ENCODE peak calls at places on chromosomes 11 and 22, in five cellular contexts. Y, W, D, B and K are unnamed samples. For H3K9me3, the result is how much of the 10 kb centered on the place peaks cover.

GRCh38 chr11:104198576-104198975 is 34.6 kb upstream of the PDGFD start:
- DNase-seq in W (no peak), B (no peak), Y (no peak), D (no peak), K (no peak)

GRCh38 chr11:69200331-69201047 is 44.8 kb downstream of the SMIM38 start:
- DNase-seq in B (peak), D (no peak), Y (peak), W (no peak), K (no peak)

GRCh38 chr11:11975201-11976092 is 33.0 kb downstream of the DKK3 start:
- DNase-seq in Y (no peak), W (no peak), B (no peak), D (no peak), K (no peak)

GRCh38 chr11:112590778-112591177 is 330.1 kb upstream of the PLET1 start:
- DNase-seq in W (no peak), B (no peak), Y (no peak), D (no peak), K (no peak)

GRCh38 chr11:120210651-120211521 is at the start of gene OAF:
- DNase-seq in Y (peak), B (peak), W (peak), D (peak), K (peak)

GRCh38 chr11:20566591-20567434 is 32.6 kb upstream of the SLC6A5 start:
- DNase-seq in W (no peak), B (no peak), D (no peak), Y (no peak), K (no peak)

GRCh38 chr22:25487508-25487907 is 77.0 kb upstream of the GRK3 start:
- DNase-seq in W (no peak), Y (no peak), B (no peak), D (no peak), K (no peak)

GRCh38 chr11:129856036-129856435 is 39.3 kb downstream of the NFRKB start:
- DNase-seq in D (no peak), Y (no peak), W (no peak), B (no peak), K (no peak)

GRCh38 chr22:37571258-37571991 is 8.5 kb downstream of the LGALS2 start:
- DNase-seq in W (no peak), Y (no peak), D (no peak), B (no peak), K (no peak)

GRCh38 chr11:45518853-45519545 is 146.4 kb downstream of the CHST1 start:
- DNase-seq in B (no peak), D (no peak), Y (no peak), W (no peak), K (no peak)

GRCh38 chr11:116333193-116333592 is 439.6 kb downstream of the BUD13 start:
- DNase-seq in Y (no peak), B (no peak), D (no peak), W (no peak), K (no peak)

GRCh38 chr11:16153951-16154350 is 202.4 kb downstream of the SOX6 start:
- DNase-seq in D (no peak), B (no peak), W (no peak), Y (no peak), K (no peak)

GRCh38 chr11:7484645-7485044 is 661 bp upstream of the OLFML1 start:
- DNase-seq in D (no peak), W (no peak), B (no peak), Y (no peak), K (no peak)

GRCh38 chr22:40517631-40518030 is 118.9 kb downstream of the MRTFA start:
- DNase-seq in B (no peak), Y (no peak), D (no peak), W (no peak), K (no peak)

GRCh38 chr11:134074346-134074745 is 5.5 kb downstream of the JAM3 start:
- DNase-seq in D (no peak), B (no peak), Y (no peak), W (no peak), K (no peak)

DNA sequence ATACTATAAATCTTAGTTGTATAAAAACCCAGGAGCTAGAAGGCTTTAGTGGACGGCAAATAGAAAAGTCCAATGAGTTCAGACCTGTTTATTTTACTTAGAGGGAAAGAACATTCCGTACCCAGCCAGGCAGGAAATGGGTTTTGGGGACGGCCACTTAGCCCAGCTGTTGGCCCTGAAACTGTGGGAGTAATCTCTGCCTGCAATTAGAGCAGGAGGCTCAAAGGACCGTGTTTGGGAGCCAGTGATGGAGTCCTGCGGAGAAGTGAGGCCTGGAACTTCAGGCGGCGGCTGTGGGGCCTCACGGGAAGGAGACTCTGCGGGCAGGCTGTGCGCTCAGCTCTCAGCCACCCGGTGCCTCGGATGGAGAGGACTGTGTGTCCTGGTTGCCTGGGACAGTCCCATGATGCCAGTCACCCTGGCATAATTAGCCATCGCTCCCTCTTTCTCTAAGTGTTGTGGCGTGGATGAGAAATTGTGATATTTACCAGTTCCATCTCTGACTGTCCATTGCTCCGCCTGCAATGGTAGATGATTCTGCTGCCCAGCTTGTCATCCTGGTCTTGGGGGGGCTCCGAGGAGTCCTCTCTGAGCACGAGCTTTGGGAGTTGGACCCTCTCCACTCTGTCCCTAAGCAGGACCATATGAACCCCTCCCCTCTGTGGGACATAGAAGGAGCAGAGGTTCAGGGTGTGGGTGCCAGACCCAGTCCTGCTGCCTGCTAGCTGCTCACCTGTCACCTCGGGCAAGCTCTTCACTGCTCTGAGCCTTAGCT is 530.3 kb downstream of the TBC1D22A start:
- DNase-seq in W (no peak), Y (no peak), D (no peak), B (no peak), K (no peak)
- H3K9me3 ChIP-seq in W (under half), Y (under half), D (under half), B (under half), K (under half)

GRCh38 chr22:48475661-48476345 is 1351.9 kb downstream of the BRD1 start:
- DNase-seq in W (no peak), D (no peak), B (no peak), Y (no peak), K (no peak)

GRCh38 chr22:48477031-48477721 is 1350.5 kb downstream of the BRD1 start:
- DNase-seq in B (no peak), D (no peak), W (no peak), Y (peak), K (no peak)

GRCh38 chr22:48476599-48476998 is 1351.1 kb downstream of the BRD1 start:
- DNase-seq in B (no peak), W (no peak), Y (no peak), D (no peak), K (no peak)

GRCh38 chr22:48478529-48479265 is 1349.0 kb downstream of the BRD1 start:
- DNase-seq in Y (no peak), D (no peak), B (no peak), W (no peak), K (no peak)

DNA sequence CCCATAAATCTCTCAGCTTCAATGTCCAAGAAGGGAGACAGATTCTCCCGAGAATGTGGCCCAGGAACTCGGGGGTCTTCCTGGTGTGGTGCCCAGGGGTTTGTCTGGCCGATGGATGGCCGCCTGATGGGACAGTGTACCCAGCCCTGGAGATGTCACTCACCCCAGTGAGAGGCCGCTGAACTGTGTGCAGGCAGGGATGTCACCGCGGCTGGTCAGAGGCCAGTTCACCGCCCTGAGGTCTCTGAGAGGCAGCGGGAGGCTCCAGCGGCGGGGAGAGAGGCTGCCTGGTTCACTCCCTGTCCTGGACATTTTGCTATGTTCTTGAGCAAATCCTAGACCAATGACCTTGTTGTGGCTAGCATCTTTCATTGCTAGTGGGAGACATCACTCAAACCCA is 1349.5 kb downstream of the BRD1 start:
- DNase-seq in W (no peak), B (no peak), D (no peak), Y (no peak), K (no peak)
- H3K9me3 ChIP-seq in W (under half), B (under half), D (under half), Y (under half), K (under half)

DNA sequence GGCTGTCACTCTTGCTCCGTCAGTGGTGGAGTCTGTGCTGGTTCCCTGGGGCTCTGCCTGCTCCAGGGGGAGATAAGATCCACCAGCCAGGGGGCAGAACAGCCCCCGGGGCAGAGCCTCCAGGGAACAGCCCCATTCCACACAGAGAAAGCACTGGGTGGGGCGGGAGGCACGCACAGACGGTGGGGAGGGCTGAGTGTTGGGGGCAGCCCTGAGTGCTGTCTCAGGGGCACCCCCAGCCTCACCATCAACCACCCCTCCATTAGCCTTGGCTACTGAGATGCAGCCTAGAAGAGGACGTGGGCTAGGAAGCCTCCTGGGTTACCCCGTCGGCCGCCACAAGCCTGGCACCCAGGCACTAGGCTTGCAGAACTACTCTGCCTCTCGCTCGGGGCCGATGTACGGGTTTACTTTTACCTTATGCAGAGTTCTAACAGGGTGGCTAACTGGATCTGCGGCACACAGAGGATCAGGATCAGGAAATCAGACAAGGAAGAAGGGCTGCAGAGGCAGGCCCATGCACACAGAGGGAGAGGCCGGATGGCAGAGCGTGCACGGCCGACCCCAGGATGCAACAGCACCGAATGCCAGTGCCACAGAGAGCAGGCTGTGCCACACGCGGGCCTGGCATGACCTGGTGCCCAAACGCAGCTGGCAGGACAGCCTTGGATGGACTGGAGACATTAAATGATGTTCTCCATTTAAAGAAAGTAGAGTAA is 140.5 kb downstream of the CTTN start:
- DNase-seq in D (no peak), Y (no peak), B (no peak), W (no peak), K (no peak)
- H3K9me3 ChIP-seq in D (under half), Y (under half), B (under half), W (under half), K (under half)

GRCh38 chr11:70745451-70745850 is 347.1 kb downstream of the CTTN start:
- DNase-seq in Y (no peak), D (no peak), B (no peak), W (no peak), K (no peak)
- H3K9me3 ChIP-seq in Y (under half), D (under half), B (under half), W (under half), K (under half)

GRCh38 chr22:39055658-39056057 is 15.0 kb downstream of the APOBEC3F start:
- DNase-seq in B (no peak), D (no peak), Y (no peak), W (no peak), K (no peak)
- H3K9me3 ChIP-seq in B (under half), D (under half), Y (under half), W (under half), K (under half)

GRCh38 chr22:49052560-49052959 is 775.1 kb downstream of the BRD1 start:
- DNase-seq in W (no peak), D (no peak), Y (no peak), B (no peak), K (no peak)

GRCh38 chr22:49053574-49053973 is 774.1 kb downstream of the BRD1 start:
- DNase-seq in Y (no peak), W (no peak), D (no peak), B (no peak), K (no peak)

GRCh38 chr22:49049691-49050090 is 778.0 kb downstream of the BRD1 start:
- DNase-seq in B (no peak), W (no peak), D (no peak), Y (no peak), K (no peak)

GRCh38 chr22:49052023-49052538 is 775.6 kb downstream of the BRD1 start:
- DNase-seq in W (no peak), B (no peak), D (no peak), Y (peak), K (no peak)

GRCh38 chr22:49051491-49052022 is 776.1 kb downstream of the BRD1 start:
- DNase-seq in Y (no peak), B (no peak), D (no peak), W (no peak), K (no peak)
- H3K9me3 ChIP-seq in Y (under half), B (under half), D (under half), W (under half), K (under half)

DNA sequence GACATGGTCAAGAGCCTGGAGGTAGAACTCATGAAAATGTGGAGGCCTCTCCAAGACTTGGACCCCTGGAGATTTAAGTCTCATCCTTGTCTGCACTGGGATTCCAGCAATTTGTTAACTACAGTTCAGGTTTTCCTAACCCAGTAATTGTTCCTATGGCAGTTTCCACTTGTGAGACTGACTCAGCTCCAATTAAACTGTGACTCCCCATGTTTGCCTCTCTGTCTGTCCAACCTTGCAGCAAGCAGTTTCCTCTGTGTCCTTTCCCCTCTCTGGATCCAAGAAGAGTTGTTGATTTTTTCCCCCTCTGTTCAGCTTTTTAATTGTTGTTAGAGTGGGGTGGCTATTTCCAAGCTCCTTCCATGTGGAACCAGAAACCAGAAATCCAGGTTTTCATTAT is 16.2 kb upstream of the ARHGAP20 start:
- DNase-seq in Y (no peak), W (no peak), B (no peak), D (no peak), K (no peak)
- H3K9me3 ChIP-seq in Y (under half), W (under half), B (under half), D (under half), K (under half)

GRCh38 chr11:2931416-2931746 is 2.2 kb upstream of the PHLDA2 start:
- DNase-seq in W (no peak), D (no peak), B (no peak), Y (no peak), K (no peak)

GRCh38 chr11:2931771-2932738 is 2.8 kb upstream of the PHLDA2 start:
- DNase-seq in W (peak), B (no peak), D (no peak), Y (no peak), K (no peak)

GRCh38 chr11:2933376-2934056 is 4.3 kb upstream of the PHLDA2 start:
- DNase-seq in D (peak), Y (peak), B (no peak), W (peak), K (peak)

GRCh38 chr11:2934057-2934550 is 4.9 kb upstream of the PHLDA2 start:
- DNase-seq in B (no peak), D (no peak), Y (no peak), W (no peak), K (no peak)

GRCh38 chr11:2932850-2933251 is 3.6 kb upstream of the PHLDA2 start:
- DNase-seq in Y (no peak), W (peak), D (no peak), B (no peak), K (no peak)
- H3K9me3 ChIP-seq in Y (under half), W (under half), D (under half), B (under half), K (under half)

DNA sequence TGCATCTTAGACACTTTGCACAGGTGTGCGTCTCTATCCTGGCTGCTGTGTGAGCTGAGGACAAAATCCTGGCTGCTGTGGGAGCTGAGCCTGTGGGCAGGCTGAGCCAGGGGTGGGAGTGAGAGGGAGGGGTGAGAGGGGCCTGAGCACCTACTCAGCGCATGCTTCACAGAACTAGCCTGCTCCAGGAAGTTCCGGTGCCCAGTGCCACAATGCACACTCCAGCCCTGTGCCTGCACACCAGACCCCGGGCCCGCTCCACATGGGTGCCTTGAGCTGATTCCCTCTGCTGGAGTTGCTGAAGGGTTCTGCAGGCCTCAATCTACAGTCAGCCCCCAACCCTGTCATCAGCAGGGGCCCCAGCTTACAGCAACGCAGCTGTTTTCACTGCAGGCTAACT is 1377.8 kb downstream of the TBC1D22A start:
- DNase-seq in Y (no peak), B (no peak), D (no peak), W (no peak), K (no peak)
- H3K9me3 ChIP-seq in Y (under half), B (under half), D (under half), W (under half), K (under half)

GRCh38 chr11:5304046-5304445 is 2.3 kb upstream of the OR51B4 start:
- DNase-seq in W (no peak), D (no peak), B (no peak), Y (no peak), K (no peak)

GRCh38 chr11:5310423-5310822 is 8.7 kb upstream of the OR51B4 start:
- DNase-seq in D (no peak), W (no peak), Y (no peak), B (no peak), K (no peak)

GRCh38 chr11:5303643-5304042 is 1.9 kb upstream of the OR51B4 start:
- DNase-seq in Y (no peak), W (no peak), D (no peak), B (no peak), K (no peak)

GRCh38 chr11:5301846-5302245 is at the start of gene OR51B4:
- DNase-seq in D (no peak), B (no peak), Y (no peak), W (no peak), K (no peak)

DNA sequence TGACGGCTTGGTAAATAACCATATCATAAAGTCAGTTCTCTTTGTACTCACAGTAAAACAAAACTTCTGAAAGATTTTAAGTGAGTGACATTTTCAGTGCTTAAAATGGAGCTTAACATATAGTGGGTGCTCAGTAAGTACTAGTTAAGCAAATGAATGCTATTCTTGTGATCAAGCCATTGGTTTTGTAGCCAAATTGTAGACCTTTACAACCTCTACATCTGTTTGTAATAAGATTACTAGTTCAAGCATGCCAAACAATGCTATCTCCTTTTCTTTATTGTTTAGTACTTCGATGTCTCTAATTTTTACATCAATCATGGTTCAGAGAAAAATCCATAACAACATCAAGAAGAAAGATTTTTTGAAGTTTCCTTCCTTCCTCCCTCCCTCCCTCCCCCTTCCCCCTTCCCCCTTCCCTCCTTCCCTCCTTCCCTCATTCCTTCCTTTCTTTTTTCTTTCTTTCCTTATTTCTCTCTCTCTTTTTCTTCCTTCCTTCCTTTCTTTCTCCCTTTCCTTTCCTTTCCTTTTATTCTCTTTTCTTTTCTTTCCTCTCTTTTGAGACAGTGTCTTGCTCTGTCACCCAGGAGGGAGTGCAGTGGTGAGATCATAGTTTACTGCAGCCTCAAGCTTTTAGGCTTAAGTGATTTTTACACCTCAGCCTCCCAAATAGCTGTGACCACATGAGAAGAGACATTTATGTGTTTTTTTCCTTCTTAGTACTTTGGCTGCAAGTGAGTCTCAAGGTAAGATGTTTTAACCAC is 5.7 kb upstream of the OR51B4 start:
- DNase-seq in D (no peak), W (no peak), Y (no peak), B (no peak), K (no peak)
- H3K9me3 ChIP-seq in D (under half), W (under half), Y (under half), B (under half), K (under half)